ENCODE peak calls at places on chromosomes 7 and 10, in nine cellular contexts. L is H54, H is stomach, G is IMR-90, W is A549, O is transverse colon, B is erythroblast, C is heart left ventricle, R is lower leg skin. E is an unnamed sample.

GRCh38 chr10:88879754-88880286 is at the start of gene STAMBPL1:
- DNase-seq in L (peak), H (peak), G (no peak), W (no peak), O (peak), B (no peak), C (no peak), R (no peak), E (no peak)

GRCh38 chr10:114320249-114321116 is 81.4 kb downstream of the VWA2 start:
- DNase-seq in L (peak), H (peak), G (no peak), W (peak), O (no peak), B (no peak), C (peak), R (peak), E (peak)

GRCh38 chr10:122294006-122294405 is 22.9 kb downstream of the BTBD16 start:
- DNase-seq in L (no peak), H (no peak), G (no peak), W (peak), O (no peak), B (no peak), C (no peak), R (peak), E (no peak)

GRCh38 chr10:114770009-114770408 is 51.6 kb upstream of the FHIP2A start:
- DNase-seq in L (no peak), H (no peak), G (no peak), W (no peak), O (no peak), B (no peak), C (no peak), R (no peak), E (no peak)

GRCh38 chr10:329361-330099 is 194.3 kb downstream of the ZMYND11 start:
- DNase-seq in L (peak), H (peak), G (peak), W (peak), O (peak), B (peak), C (peak), R (peak), E (peak)

GRCh38 chr10:35316346-35316967 is 19.9 kb upstream of the CCNY start:
- DNase-seq in L (no peak), H (no peak), G (no peak), W (no peak), O (no peak), B (no peak), C (no peak), R (no peak), E (no peak)

GRCh38 chr7:44275829-44276570 is 49.4 kb downstream of the CAMK2B start:
- DNase-seq in L (no peak), H (no peak), G (no peak), W (no peak), O (no peak), B (no peak), C (peak), R (no peak), E (no peak)

GRCh38 chr10:132185601-132186487 is 904 bp upstream of the DPYSL4 start:
- DNase-seq in L (no peak), H (peak), G (peak), W (no peak), O (peak), B (peak), C (no peak), R (no peak), E (peak)

GRCh38 chr7:158001621-158002320 is 585.9 kb downstream of the PTPRN2 start:
- DNase-seq in L (no peak), H (no peak), G (no peak), W (peak), O (no peak), B (no peak), C (no peak), R (no peak), E (no peak)

GRCh38 chr7:95476904-95477594 is 8.7 kb upstream of the ASB4 start:
- DNase-seq in L (peak), H (peak), G (peak), W (peak), O (peak), B (peak), C (peak), R (peak), E (peak)

GRCh38 chr7:115748123-115748738 is 282.3 kb downstream of the TFEC start:
- DNase-seq in L (no peak), H (no peak), G (peak), W (peak), O (no peak), B (no peak), C (no peak), R (no peak), E (peak)

GRCh38 chr7:140674899-140675701 is 2.4 kb downstream of the ADCK2 start:
- DNase-seq in L (peak), H (no peak), G (peak), W (peak), O (peak), B (peak), C (no peak), R (no peak), E (peak)

GRCh38 chr10:61642692-61643091 is 20.0 kb upstream of the CABCOCO1 start:
- DNase-seq in L (no peak), H (no peak), G (peak), W (no peak), O (no peak), B (no peak), C (no peak), R (no peak), E (no peak)

GRCh38 chr10:125142946-125143345 is 17.4 kb downstream of the CTBP2 start:
- DNase-seq in L (no peak), H (no peak), G (no peak), W (no peak), O (no peak), B (no peak), C (no peak), R (no peak), E (no peak)

GRCh38 chr10:28906011-28906411 is 228.7 kb downstream of the BAMBI start:
- DNase-seq in L (no peak), H (no peak), G (no peak), W (no peak), O (no peak), B (no peak), C (no peak), R (no peak), E (no peak)

DNA sequence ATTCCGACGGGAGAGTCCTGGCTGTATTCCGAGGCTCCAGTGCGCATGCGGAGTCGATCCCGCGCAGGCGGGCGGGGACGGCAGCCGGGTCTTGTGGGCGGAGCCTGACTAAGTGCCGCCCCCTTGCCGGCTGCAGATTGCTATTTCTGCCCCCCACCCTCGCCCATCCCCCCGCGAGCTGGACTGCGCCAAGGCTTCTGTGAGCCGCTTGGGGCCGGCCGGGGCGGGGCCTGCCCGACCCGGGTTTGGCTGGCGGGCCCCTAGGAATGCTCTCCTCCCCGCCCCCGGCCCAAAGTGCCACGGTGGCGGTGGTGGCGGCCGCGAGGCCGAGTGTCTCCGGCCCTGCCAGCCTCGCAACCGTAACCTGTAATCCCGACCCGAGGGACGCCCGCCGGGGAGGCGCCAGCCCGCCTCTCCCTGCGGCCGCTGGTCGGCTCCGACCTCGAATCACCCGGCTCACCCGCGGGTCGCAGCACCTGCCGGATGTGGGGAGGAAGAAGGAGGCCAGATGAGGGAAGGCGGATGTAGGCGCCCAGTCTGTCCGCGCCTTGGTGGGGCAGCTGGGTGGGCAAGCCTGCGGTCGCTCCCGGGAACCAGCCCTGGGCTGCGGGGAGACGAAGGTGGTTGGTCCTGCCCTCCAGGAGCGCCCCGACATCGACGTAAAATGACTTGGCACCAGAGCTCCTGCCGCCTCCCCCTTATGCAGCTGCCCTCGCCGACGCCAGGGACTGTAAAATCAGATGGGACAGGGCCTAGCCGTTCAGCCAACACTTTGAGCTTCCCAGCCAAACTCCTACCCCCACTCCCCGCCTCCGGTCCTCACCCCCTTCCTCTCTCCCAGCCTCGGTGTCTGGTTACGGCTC is 607 bp upstream of the KAZALD1 start:
- DNase-seq in L (peak), H (peak), G (peak), W (peak), O (peak), B (peak), C (peak), R (peak), E (peak)
- TF ChIP-seq POLR2A in L (peak), H (no peak), G (peak), W (peak), O (peak), B (peak), C (no peak), R (no peak), E (peak)

DNA sequence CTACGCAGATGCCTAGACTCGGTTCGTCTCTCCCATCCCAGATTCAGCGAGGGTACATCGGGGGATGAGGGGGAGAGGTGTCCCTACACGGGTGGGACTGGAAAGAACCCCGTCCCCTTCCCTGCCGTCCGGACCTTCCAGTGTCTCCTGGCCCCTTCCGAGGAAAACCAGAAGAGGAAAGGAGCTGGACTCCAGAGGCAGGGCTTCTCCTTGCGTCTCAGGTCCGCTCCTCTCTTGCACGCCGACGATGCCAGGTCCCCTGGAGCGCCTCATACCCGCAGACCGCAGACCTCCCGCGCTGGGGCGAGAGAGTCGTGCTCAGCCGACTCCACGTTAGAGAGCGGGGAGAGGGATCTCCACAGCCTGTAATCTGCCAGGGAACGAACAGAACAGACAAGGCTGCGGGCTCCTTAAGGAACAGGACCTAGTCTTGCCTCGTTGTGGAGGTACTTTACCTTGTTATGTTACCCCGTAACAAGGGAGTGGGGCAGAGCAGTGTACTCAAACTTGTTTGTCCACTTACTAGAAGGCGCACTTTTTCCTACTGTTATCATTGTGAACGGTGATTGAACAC is 397 bp upstream of the IMPDH1 start:
- DNase-seq in L (peak), H (peak), G (peak), W (peak), O (peak), B (peak), C (peak), R (no peak), E (peak)
- TF ChIP-seq POLR2A in L (no peak), H (no peak), G (no peak), W (no peak), O (no peak), B (no peak), C (no peak), R (no peak), E (no peak)

DNA sequence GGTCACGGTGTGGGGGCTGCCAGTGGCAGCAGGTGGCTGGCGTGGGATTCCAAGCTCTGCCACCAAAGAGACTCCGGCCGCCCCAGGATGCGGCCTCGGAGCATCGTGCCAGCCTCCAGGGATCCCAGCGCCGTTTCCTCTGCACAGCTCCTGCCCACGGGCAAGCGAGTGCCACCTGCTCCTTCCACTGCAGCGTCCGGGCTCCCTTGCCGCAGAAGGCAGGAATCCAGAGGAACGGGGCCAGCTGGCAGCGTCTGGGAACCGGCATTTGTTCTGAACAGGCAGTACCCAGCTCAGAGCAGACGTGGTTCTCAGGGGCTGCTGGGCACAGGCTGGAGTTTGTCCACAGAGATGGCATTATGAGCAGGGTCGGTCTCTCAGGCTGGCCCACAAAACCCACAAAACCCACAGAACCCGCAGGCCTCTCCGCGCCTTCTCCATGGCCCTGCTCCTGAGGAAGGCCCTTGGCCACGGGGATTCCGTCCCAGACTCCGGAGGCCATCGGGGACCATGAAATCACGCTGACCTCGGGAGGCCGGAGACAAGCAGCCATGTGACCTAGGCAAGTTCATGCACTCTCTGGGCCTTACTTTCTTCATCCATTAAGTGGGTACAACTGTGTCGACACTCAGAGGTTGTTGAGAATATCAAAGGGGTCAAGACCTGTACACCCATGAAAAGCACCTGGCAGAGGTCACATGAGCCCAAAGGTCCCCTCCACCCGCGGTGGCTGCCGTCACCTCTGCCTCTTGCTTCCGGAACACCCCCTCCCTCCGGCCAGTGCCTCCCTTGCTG is 72.1 kb upstream of the TNRC18 start:
- DNase-seq in L (no peak), H (peak), G (no peak), W (no peak), O (peak), B (no peak), C (peak), R (peak), E (no peak)
- TF ChIP-seq POLR2A in L (no peak), H (no peak), G (no peak), W (no peak), O (no peak), B (no peak), C (no peak), R (no peak), E (no peak)

GRCh38 chr7:121515651-121516401 is 119.7 kb upstream of the FAM3C start:
- DNase-seq in L (no peak), H (no peak), G (no peak), W (no peak), O (no peak), B (no peak), C (no peak), R (no peak), E (no peak)

GRCh38 chr7:121515181-121515580 is 119.1 kb upstream of the FAM3C start:
- DNase-seq in L (no peak), H (no peak), G (no peak), W (no peak), O (no peak), B (no peak), C (no peak), R (no peak), E (no peak)

GRCh38 chr7:121513105-121513504 is 117.0 kb upstream of the FAM3C start:
- DNase-seq in L (no peak), H (no peak), G (no peak), W (no peak), O (no peak), B (no peak), C (no peak), R (no peak), E (no peak)

GRCh38 chr7:121519548-121520521 is 123.7 kb upstream of the FAM3C start:
- DNase-seq in L (no peak), H (no peak), G (no peak), W (no peak), O (no peak), B (no peak), C (peak), R (no peak), E (no peak)

DNA sequence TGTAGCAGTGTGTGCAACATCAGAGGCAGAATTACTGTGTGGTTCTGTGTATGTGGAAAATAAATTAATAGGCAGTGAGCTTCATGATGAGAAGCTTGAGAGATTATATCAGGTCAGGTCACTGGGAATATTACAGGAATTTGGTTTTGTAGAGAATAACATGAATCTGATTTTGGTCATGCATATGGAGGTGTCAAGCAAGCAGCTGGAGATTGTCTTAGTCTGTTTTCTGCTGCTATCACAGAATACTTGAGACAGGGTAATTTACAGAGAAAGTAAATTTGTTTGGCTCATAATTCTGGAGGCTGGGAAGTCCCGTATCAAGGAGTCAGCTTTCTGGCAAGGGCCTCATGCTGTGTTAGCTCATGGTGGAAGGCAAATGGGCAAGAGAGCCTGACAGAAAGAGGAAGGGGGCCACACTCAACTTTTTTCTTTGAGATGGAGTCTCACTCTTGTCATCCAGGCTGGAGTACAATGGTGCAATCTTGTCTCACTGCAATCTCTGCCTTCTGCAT is 120.7 kb upstream of the FAM3C start:
- DNase-seq in L (no peak), H (no peak), G (no peak), W (no peak), O (no peak), B (no peak), C (no peak), R (no peak), E (no peak)
- TF ChIP-seq POLR2A in L (no peak), H (no peak), G (no peak), W (no peak), O (no peak), B (no peak), C (no peak), R (no peak), E (no peak)

DNA sequence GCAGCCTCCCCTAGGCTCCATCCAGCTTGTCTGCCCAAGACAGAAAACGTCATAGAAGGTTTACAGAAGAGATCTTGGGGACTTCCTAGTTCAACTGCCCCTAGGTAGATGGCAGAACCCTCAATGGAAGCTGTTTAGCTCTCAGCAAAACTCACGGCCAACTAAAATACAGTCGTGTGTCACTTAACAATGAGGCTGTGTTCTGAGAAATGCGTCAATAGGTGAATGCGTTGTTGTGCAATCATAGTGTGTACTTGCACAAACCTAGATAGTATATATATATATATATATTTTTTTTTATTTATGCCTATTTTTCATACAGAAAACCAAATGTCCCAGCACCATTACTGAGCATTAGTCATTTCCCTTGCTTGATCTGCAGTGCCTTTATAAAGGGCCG is 100.4 kb upstream of the SH2B2 start:
- DNase-seq in L (no peak), H (no peak), G (no peak), W (no peak), O (no peak), B (no peak), C (no peak), R (no peak), E (no peak)
- TF ChIP-seq POLR2A in L (no peak), H (no peak), G (no peak), W (no peak), O (no peak), B (no peak), C (no peak), R (no peak), E (no peak)

DNA sequence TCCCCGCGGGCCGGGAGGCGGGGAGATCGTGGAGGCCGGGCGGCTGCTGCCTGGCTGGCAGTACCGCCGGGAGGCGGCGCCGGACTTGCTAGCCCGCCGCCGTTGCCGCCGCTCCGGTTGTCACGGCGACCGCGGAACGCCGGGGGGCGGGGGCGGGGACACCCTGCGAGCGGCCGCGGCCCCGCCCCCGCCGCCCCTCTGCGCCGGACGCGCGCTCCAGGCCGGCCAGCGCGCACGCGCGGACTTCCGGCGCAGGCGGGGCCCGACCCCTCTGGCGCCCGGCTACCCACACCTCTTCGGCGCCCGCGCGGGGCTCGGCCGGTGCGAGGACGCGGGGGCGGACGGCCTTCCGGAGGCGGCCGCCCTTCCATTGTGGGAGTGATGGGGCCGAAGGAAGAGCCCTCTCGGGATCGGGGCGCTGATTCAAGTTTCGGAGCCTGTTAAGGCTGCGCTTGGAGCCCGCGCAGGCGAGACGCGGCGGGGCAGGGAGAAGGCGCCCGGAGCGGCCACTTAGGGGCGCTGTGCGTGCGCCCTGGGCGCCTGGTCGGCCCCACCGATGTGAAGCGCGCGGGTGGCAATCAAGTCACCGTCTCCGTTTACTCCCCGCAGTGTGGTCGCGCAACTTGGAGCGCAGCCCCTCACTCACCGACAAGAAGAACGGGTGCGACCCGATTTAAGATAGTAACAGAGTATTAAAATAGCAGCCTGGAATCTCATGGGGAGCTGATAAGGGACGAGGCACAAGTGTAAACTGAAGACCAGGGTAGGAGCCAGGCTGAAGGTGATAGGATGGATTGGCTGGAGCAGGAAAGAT is 448 bp upstream of the DPY19L1 start:
- DNase-seq in L (peak), H (peak), G (peak), W (peak), O (peak), B (peak), C (peak), R (peak), E (peak)
- TF ChIP-seq POLR2A in L (peak), H (no peak), G (peak), W (peak), O (no peak), B (peak), C (no peak), R (no peak), E (peak)

GRCh38 chr10:72297281-72297967 is 23.7 kb downstream of the DDIT4 start:
- DNase-seq in L (no peak), H (peak), G (peak), W (peak), O (peak), B (peak), C (peak), R (peak), E (no peak)
- TF ChIP-seq POLR2A in L (no peak), H (no peak), G (no peak), W (peak), O (no peak), B (peak), C (no peak), R (no peak), E (no peak)

GRCh38 chr7:3194501-3195141 is 106.4 kb upstream of the SDK1 start:
- DNase-seq in L (peak), H (no peak), G (peak), W (peak), O (no peak), B (no peak), C (no peak), R (no peak), E (no peak)
- TF ChIP-seq POLR2A in L (peak), H (no peak), G (no peak), W (no peak), O (no peak), B (no peak), C (no peak), R (no peak), E (no peak)

E was measured in HCT116.